ENCODE peak calls at places on chromosome 3, in four cellular contexts. One of them, this sample, is unnamed. For H3K4me1, the result is how much of the 10 kb centered on the place peaks cover.

GRCh38 chr3:187072582-187072981 is 66.7 kb downstream of the RPL39L start:
- DNase-seq in adipocyte: no peak
- DNase-seq in heart right ventricle: no peak
- DNase-seq in CD8-positive, alpha-beta T cell: no peak
- DNase-seq in this sample: no peak

GRCh38 chr3:122146466-122146865 is 37.0 kb upstream of the CASR start:
- DNase-seq in adipocyte: no peak
- DNase-seq in heart right ventricle: no peak
- DNase-seq in CD8-positive, alpha-beta T cell: no peak
- DNase-seq in this sample: no peak

GRCh38 chr3:186025161-186025560 is 83.7 kb downstream of the ETV5 start:
- DNase-seq in adipocyte: peak
- DNase-seq in heart right ventricle: no peak
- DNase-seq in CD8-positive, alpha-beta T cell: no peak
- DNase-seq in this sample: no peak

GRCh38 chr3:52774066-52774713 is 3.2 kb upstream of the ITIH1 start:
- DNase-seq in adipocyte: no peak
- DNase-seq in heart right ventricle: no peak
- DNase-seq in CD8-positive, alpha-beta T cell: no peak
- DNase-seq in this sample: peak

GRCh38 chr3:123948449-123948848 is 12.6 kb downstream of the CCDC14 start:
- DNase-seq in adipocyte: no peak
- DNase-seq in heart right ventricle: no peak
- DNase-seq in CD8-positive, alpha-beta T cell: no peak
- DNase-seq in this sample: no peak

GRCh38 chr3:52019352-52020080 is 23.8 kb upstream of the RPL29 start:
- DNase-seq in adipocyte: no peak
- DNase-seq in heart right ventricle: peak
- DNase-seq in CD8-positive, alpha-beta T cell: no peak
- DNase-seq in this sample: no peak

GRCh38 chr3:55282994-55283393 is 204.1 kb downstream of the WNT5A start:
- DNase-seq in adipocyte: no peak
- DNase-seq in heart right ventricle: no peak
- DNase-seq in CD8-positive, alpha-beta T cell: no peak
- DNase-seq in this sample: no peak

GRCh38 chr3:143348486-143349327 is 229.1 kb downstream of the CHST2 start:
- DNase-seq in adipocyte: no peak
- DNase-seq in heart right ventricle: no peak
- DNase-seq in CD8-positive, alpha-beta T cell: no peak
- DNase-seq in this sample: no peak

GRCh38 chr3:127953092-127953491 is 38.1 kb downstream of the KBTBD12 start:
- DNase-seq in adipocyte: no peak
- DNase-seq in heart right ventricle: no peak
- DNase-seq in CD8-positive, alpha-beta T cell: no peak
- DNase-seq in this sample: no peak

GRCh38 chr3:33437556-33438283 is 2.5 kb downstream of the UBP1 start:
- DNase-seq in adipocyte: peak
- DNase-seq in heart right ventricle: no peak
- DNase-seq in CD8-positive, alpha-beta T cell: no peak
- DNase-seq in this sample: peak

GRCh38 chr3:52394751-52395502 is 50.0 kb downstream of the SEMA3G start:
- DNase-seq in adipocyte: no peak
- DNase-seq in heart right ventricle: no peak
- DNase-seq in CD8-positive, alpha-beta T cell: no peak
- DNase-seq in this sample: no peak

GRCh38 chr3:152352559-152352958 is 83.8 kb downstream of the MBNL1 start:
- DNase-seq in adipocyte: no peak
- DNase-seq in heart right ventricle: no peak
- DNase-seq in CD8-positive, alpha-beta T cell: no peak
- DNase-seq in this sample: no peak

GRCh38 chr3:152357587-152357986 is 88.9 kb downstream of the MBNL1 start:
- DNase-seq in adipocyte: no peak
- DNase-seq in heart right ventricle: no peak
- DNase-seq in CD8-positive, alpha-beta T cell: no peak
- DNase-seq in this sample: no peak

GRCh38 chr3:152356870-152357276 is 88.1 kb downstream of the MBNL1 start:
- DNase-seq in adipocyte: no peak
- DNase-seq in heart right ventricle: no peak
- DNase-seq in CD8-positive, alpha-beta T cell: no peak
- DNase-seq in this sample: no peak

GRCh38 chr3:152353578-152353977 is 84.8 kb downstream of the MBNL1 start:
- DNase-seq in adipocyte: no peak
- DNase-seq in heart right ventricle: no peak
- DNase-seq in CD8-positive, alpha-beta T cell: no peak
- DNase-seq in this sample: no peak

GRCh38 chr3:152355744-152356665 is 87.3 kb downstream of the MBNL1 start:
- DNase-seq in adipocyte: peak
- DNase-seq in heart right ventricle: no peak
- DNase-seq in CD8-positive, alpha-beta T cell: no peak
- DNase-seq in this sample: no peak
- H3K4me1 ChIP-seq in adipocyte: under half
- H3K4me1 ChIP-seq in heart right ventricle: half or more
- H3K4me1 ChIP-seq in CD8-positive, alpha-beta T cell: under half
- H3K4me1 ChIP-seq in this sample: under half

DNA sequence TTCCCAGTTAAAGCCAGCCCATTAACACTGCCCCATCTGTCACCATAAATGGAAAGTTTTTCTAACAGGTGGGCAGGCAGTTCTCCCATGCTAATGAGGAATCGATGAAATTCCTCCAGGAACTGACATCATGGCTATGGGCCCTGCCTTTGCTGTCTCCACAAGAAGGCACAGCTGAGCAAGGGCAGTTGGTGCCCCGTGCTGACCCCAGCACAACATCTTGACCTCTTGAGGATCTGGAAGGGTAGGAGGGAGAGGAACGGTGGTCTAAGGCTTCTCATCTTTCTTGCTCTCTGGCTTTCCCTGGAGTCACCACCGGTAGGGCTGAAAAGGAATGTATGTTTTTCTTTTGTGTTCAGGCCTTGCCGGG is 46.7 kb downstream of the CHCHD6 start:
- DNase-seq in adipocyte: no peak
- DNase-seq in heart right ventricle: no peak
- DNase-seq in CD8-positive, alpha-beta T cell: no peak
- DNase-seq in this sample: no peak
- H3K4me1 ChIP-seq in adipocyte: under half
- H3K4me1 ChIP-seq in heart right ventricle: half or more
- H3K4me1 ChIP-seq in CD8-positive, alpha-beta T cell: under half
- H3K4me1 ChIP-seq in this sample: under half

GRCh38 chr3:72082121-72082715 is 297.3 kb upstream of the PROK2 start:
- DNase-seq in adipocyte: peak
- DNase-seq in heart right ventricle: no peak
- DNase-seq in CD8-positive, alpha-beta T cell: no peak
- DNase-seq in this sample: peak
- H3K4me1 ChIP-seq in adipocyte: under half
- H3K4me1 ChIP-seq in heart right ventricle: under half
- H3K4me1 ChIP-seq in CD8-positive, alpha-beta T cell: under half
- H3K4me1 ChIP-seq in this sample: under half

GRCh38 chr3:23875326-23875725 is 41.5 kb downstream of the NKIRAS1 start:
- DNase-seq in adipocyte: no peak
- DNase-seq in heart right ventricle: no peak
- DNase-seq in CD8-positive, alpha-beta T cell: no peak
- DNase-seq in this sample: no peak

GRCh38 chr3:23879485-23879884 is 37.3 kb downstream of the NKIRAS1 start:
- DNase-seq in adipocyte: no peak
- DNase-seq in heart right ventricle: no peak
- DNase-seq in CD8-positive, alpha-beta T cell: no peak
- DNase-seq in this sample: no peak

GRCh38 chr3:23876901-23877300 is 39.9 kb downstream of the NKIRAS1 start:
- DNase-seq in adipocyte: no peak
- DNase-seq in heart right ventricle: no peak
- DNase-seq in CD8-positive, alpha-beta T cell: no peak
- DNase-seq in this sample: no peak

GRCh38 chr3:23874359-23875120 is 42.2 kb downstream of the NKIRAS1 start:
- DNase-seq in adipocyte: peak
- DNase-seq in heart right ventricle: no peak
- DNase-seq in CD8-positive, alpha-beta T cell: no peak
- DNase-seq in this sample: no peak

GRCh38 chr3:23877324-23877980 is 39.3 kb downstream of the NKIRAS1 start:
- DNase-seq in adipocyte: peak
- DNase-seq in heart right ventricle: no peak
- DNase-seq in CD8-positive, alpha-beta T cell: no peak
- DNase-seq in this sample: peak
- H3K4me1 ChIP-seq in adipocyte: under half
- H3K4me1 ChIP-seq in heart right ventricle: under half
- H3K4me1 ChIP-seq in CD8-positive, alpha-beta T cell: under half
- H3K4me1 ChIP-seq in this sample: under half

GRCh38 chr3:120017692-120018091 is 76.6 kb downstream of the GSK3B start:
- DNase-seq in adipocyte: no peak
- DNase-seq in heart right ventricle: no peak
- DNase-seq in CD8-positive, alpha-beta T cell: no peak
- DNase-seq in this sample: no peak
- H3K4me1 ChIP-seq in adipocyte: under half
- H3K4me1 ChIP-seq in heart right ventricle: half or more
- H3K4me1 ChIP-seq in CD8-positive, alpha-beta T cell: under half
- H3K4me1 ChIP-seq in this sample: under half

GRCh38 chr3:16506884-16507409 is 6.6 kb downstream of the RFTN1 start:
- DNase-seq in adipocyte: no peak
- DNase-seq in heart right ventricle: no peak
- DNase-seq in CD8-positive, alpha-beta T cell: no peak
- DNase-seq in this sample: no peak

GRCh38 chr3:16504242-16504641 is 9.3 kb downstream of the RFTN1 start:
- DNase-seq in adipocyte: no peak
- DNase-seq in heart right ventricle: no peak
- DNase-seq in CD8-positive, alpha-beta T cell: no peak
- DNase-seq in this sample: no peak

GRCh38 chr3:16506451-16506850 is 7.0 kb downstream of the RFTN1 start:
- DNase-seq in adipocyte: no peak
- DNase-seq in heart right ventricle: no peak
- DNase-seq in CD8-positive, alpha-beta T cell: no peak
- DNase-seq in this sample: no peak

GRCh38 chr3:16503191-16503776 is 10.2 kb downstream of the RFTN1 start:
- DNase-seq in adipocyte: no peak
- DNase-seq in heart right ventricle: no peak
- DNase-seq in CD8-positive, alpha-beta T cell: no peak
- DNase-seq in this sample: no peak

DNA sequence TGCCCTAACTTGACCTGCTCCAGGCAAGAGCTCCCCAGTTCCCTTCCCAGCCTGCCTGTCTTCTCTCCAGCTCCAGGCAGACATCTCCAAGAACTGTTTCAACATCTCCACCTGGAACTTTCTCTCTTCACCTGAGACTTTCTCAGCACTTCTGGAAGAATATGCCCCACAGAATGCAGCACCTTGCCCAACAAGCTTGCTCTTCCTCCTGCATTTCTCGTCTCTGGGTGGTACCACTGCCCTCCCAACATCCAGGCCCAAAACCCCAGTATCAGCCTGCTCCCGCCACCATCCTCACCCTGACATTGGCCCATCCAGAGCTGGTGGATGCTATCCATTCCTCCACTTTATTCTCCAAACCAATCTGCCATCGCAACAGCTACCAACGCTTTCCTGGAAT is 8.8 kb downstream of the RFTN1 start:
- DNase-seq in adipocyte: no peak
- DNase-seq in heart right ventricle: no peak
- DNase-seq in CD8-positive, alpha-beta T cell: no peak
- DNase-seq in this sample: no peak
- H3K4me1 ChIP-seq in adipocyte: under half
- H3K4me1 ChIP-seq in heart right ventricle: under half
- H3K4me1 ChIP-seq in CD8-positive, alpha-beta T cell: under half
- H3K4me1 ChIP-seq in this sample: under half

GRCh38 chr3:194269610-194270145 is 81.5 kb downstream of the CPN2 start:
- DNase-seq in adipocyte: no peak
- DNase-seq in heart right ventricle: peak
- DNase-seq in CD8-positive, alpha-beta T cell: no peak
- DNase-seq in this sample: peak
- H3K4me1 ChIP-seq in adipocyte: half or more
- H3K4me1 ChIP-seq in heart right ventricle: half or more
- H3K4me1 ChIP-seq in CD8-positive, alpha-beta T cell: under half
- H3K4me1 ChIP-seq in this sample: under half

GRCh38 chr3:13025778-13026518 is 47.3 kb downstream of the IQSEC1 start:
- DNase-seq in adipocyte: no peak
- DNase-seq in heart right ventricle: no peak
- DNase-seq in CD8-positive, alpha-beta T cell: no peak
- DNase-seq in this sample: no peak

GRCh38 chr3:13025090-13025489 is 48.1 kb downstream of the IQSEC1 start:
- DNase-seq in adipocyte: peak
- DNase-seq in heart right ventricle: peak
- DNase-seq in CD8-positive, alpha-beta T cell: no peak
- DNase-seq in this sample: no peak

GRCh38 chr3:13023251-13024055 is 49.8 kb downstream of the IQSEC1 start:
- DNase-seq in adipocyte: no peak
- DNase-seq in heart right ventricle: no peak
- DNase-seq in CD8-positive, alpha-beta T cell: no peak
- DNase-seq in this sample: no peak

GRCh38 chr3:13022348-13023250 is 50.6 kb downstream of the IQSEC1 start:
- DNase-seq in adipocyte: peak
- DNase-seq in heart right ventricle: peak
- DNase-seq in CD8-positive, alpha-beta T cell: no peak
- DNase-seq in this sample: peak

DNA sequence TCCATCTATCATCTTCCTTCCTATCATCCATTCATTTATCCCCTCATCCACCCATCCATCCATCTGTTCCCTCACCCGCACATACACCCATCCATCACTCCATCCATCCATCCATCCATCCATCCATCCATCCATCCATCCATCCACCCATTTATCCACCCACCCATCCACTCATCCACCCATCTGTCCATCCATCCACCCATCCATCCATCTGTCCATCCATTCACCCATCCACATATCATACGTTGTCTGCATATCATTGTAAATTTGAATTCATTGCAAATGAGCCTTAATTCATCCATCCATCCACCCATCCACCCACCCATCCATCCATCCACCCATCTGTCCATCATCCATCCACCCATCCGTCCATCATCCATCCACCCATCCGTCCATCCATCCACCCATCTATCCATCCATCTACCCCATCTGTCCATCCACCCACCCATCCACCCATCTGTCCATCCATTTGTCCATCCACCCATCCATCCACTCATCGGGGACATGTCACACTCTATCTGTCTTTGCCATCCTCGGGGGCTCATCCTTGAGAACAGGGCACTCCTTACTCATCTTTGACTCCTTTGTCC is 48.9 kb downstream of the IQSEC1 start:
- DNase-seq in adipocyte: no peak
- DNase-seq in heart right ventricle: no peak
- DNase-seq in CD8-positive, alpha-beta T cell: no peak
- DNase-seq in this sample: no peak
- H3K4me1 ChIP-seq in adipocyte: under half
- H3K4me1 ChIP-seq in heart right ventricle: half or more
- H3K4me1 ChIP-seq in CD8-positive, alpha-beta T cell: under half
- H3K4me1 ChIP-seq in this sample: under half

GRCh38 chr3:171375704-171376103 is 84.5 kb downstream of the TNIK start:
- DNase-seq in adipocyte: no peak
- DNase-seq in heart right ventricle: no peak
- DNase-seq in CD8-positive, alpha-beta T cell: no peak
- DNase-seq in this sample: no peak

GRCh38 chr3:171378586-171378985 is 81.6 kb downstream of the TNIK start:
- DNase-seq in adipocyte: no peak
- DNase-seq in heart right ventricle: no peak
- DNase-seq in CD8-positive, alpha-beta T cell: no peak
- DNase-seq in this sample: no peak

GRCh38 chr3:171379281-171379680 is 80.9 kb downstream of the TNIK start:
- DNase-seq in adipocyte: peak
- DNase-seq in heart right ventricle: no peak
- DNase-seq in CD8-positive, alpha-beta T cell: no peak
- DNase-seq in this sample: no peak

GRCh38 chr3:171376125-171376947 is 83.9 kb downstream of the TNIK start:
- DNase-seq in adipocyte: peak
- DNase-seq in heart right ventricle: no peak
- DNase-seq in CD8-positive, alpha-beta T cell: no peak
- DNase-seq in this sample: no peak

GRCh38 chr3:171377859-171378258 is 82.3 kb downstream of the TNIK start:
- DNase-seq in adipocyte: no peak
- DNase-seq in heart right ventricle: no peak
- DNase-seq in CD8-positive, alpha-beta T cell: no peak
- DNase-seq in this sample: no peak
- H3K4me1 ChIP-seq in adipocyte: under half
- H3K4me1 ChIP-seq in heart right ventricle: half or more
- H3K4me1 ChIP-seq in CD8-positive, alpha-beta T cell: under half
- H3K4me1 ChIP-seq in this sample: under half

This sample was measured in lung.